ENCODE peak calls at places on chromosomes 13 and 19, in six cellular contexts. T is uterus, A is cardiac muscle cell, X is IMR-90, D is left lung, Q is fibroblast of lung. K is an unnamed sample.
A peak's percentile ranks its signal among the peaks of the same experiment; 100 is the strongest.

GRCh38 chr19:43624933-43625332 is 5.5 kb upstream of the ZNF428 start:
- DNase-seq in D (peak; percentile 83), X (peak; percentile 8), T (no peak), A (peak; percentile 62), Q (peak; percentile 41), K (peak; percentile 68)

GRCh38 chr13:111630411-111630810 is 310.0 kb downstream of the TEX29 start:
- DNase-seq in X (no peak), A (no peak), Q (no peak), T (no peak), D (no peak), K (no peak)

GRCh38 chr13:113453962-113454361 is 674 bp upstream of the ADPRHL1 start:
- DNase-seq in A (no peak), X (no peak), Q (peak; percentile 36), T (no peak), D (no peak), K (no peak)

GRCh38 chr13:61255035-61255796 is 160.4 kb downstream of the PCDH20 start:
- DNase-seq in A (peak; percentile 30), Q (peak; percentile 6), X (no peak), T (no peak), D (no peak), K (no peak)

GRCh38 chr19:57099199-57099661 is 20.6 kb upstream of the USP29 start:
- DNase-seq in D (peak; percentile 90), T (peak; percentile 76), A (peak; percentile 2), Q (peak; percentile 38), X (peak; percentile 35), K (peak; percentile 66)

GRCh38 chr13:88107486-88108044 is 436.4 kb downstream of the SLITRK5 start:
- DNase-seq in Q (no peak), A (no peak), D (no peak), X (no peak), T (no peak), K (no peak)

GRCh38 chr13:76094645-76095044 is 458.5 kb downstream of the LMO7 start:
- DNase-seq in T (no peak), A (no peak), Q (no peak), D (no peak), X (no peak), K (no peak)

GRCh38 chr19:13040232-13040915 is 45.1 kb downstream of the NFIX start:
- DNase-seq in Q (no peak), D (peak; percentile 28), X (no peak), A (no peak), T (no peak), K (no peak)

GRCh38 chr19:57310792-57311191 is 9.5 kb upstream of the ZNF543 start:
- DNase-seq in T (no peak), Q (no peak), X (no peak), D (no peak), A (no peak), K (no peak)

GRCh38 chr13:77384999-77385398 is 58.1 kb upstream of the MYCBP2 start:
- DNase-seq in T (no peak), A (no peak), Q (no peak), X (no peak), D (no peak), K (no peak)

GRCh38 chr19:54451997-54452396 is 3.0 kb downstream of the LENG8 start:
- DNase-seq in X (no peak), D (peak; percentile 77), A (no peak), Q (no peak), T (no peak), K (no peak)
- H3K36me3 ChIP-seq in X (peaks cover 61% of the 10 kb centered on the region), D (peaks cover 64% of the 10 kb centered on the region), A (peaks cover 56% of the 10 kb centered on the region), Q (peaks cover 48% of the 10 kb centered on the region), T (no peaks in the 10 kb centered on the region), K (peaks cover 12% of the 10 kb centered on the region)

DNA sequence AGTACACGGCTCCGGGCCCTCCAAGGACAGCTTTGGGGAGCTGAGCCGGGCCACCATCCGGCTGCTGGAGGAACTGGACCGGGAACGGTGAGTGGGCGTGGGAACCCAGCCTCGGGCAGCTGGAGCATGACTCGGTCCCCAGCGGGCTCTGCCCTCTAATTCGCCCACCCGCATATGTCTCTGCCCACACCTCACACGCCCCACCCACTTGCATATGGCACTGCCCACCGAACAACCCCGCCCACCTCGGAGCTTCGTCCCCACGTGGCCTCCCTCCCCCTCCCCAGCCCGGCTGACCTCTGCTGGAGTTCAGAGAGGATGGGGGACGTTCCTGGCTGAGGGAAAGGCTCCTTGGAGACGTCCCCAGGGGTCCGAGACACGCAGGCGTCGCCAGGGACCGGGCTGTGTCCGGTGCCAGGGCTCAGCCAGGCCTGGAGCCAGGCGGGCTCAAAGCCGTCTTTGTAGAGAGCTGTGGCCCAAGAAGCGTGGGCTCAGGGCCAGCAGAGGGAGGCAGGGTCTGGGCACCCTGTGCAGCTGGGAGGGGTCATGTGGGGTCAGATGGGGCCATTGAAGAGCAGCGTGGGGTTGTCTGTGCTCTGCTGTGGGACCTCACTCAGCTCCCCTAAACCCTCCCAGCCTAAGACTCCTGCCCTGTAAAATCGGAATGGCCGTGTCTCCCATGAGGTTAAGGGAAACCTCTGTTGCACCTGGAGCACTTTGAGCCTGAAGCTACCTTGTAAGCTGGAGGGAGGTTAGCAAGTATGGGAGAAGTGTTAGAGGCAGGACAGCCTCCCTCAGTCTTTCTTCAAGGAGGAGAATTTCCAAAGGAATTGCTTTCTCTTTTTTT is 3.8 kb downstream of the APC2 start:
- DNase-seq in D (peak; percentile 70), A (peak; percentile 36), T (no peak), X (no peak), Q (no peak), K (peak; percentile 61)
- TF ChIP-seq CTCF in D (no peak), A (no peak), T (no peak), X (no peak), Q (no peak), K (no peak)

GRCh38 chr19:15265214-15265613 is 33.0 kb upstream of the EPHX3 start:
- DNase-seq in T (no peak), X (no peak), A (no peak), D (peak; percentile 47), Q (no peak), K (no peak)

GRCh38 chr19:15265849-15266248 is 33.6 kb upstream of the EPHX3 start:
- DNase-seq in T (peak; percentile 95), A (no peak), D (peak; percentile 87), X (peak; percentile 98), Q (peak; percentile 99), K (peak; percentile 91)

GRCh38 chr19:15264061-15264932 is 32.0 kb upstream of the EPHX3 start:
- DNase-seq in D (peak; percentile 88), X (peak; percentile 65), Q (peak; percentile 79), A (peak; percentile 86), T (peak; percentile 82), K (peak; percentile 88)

GRCh38 chr19:15263361-15263985 is 31.2 kb upstream of the EPHX3 start:
- DNase-seq in A (no peak), Q (no peak), T (no peak), D (peak; percentile 54), X (no peak), K (no peak)

GRCh38 chr19:15264933-15265206 is 32.6 kb upstream of the EPHX3 start:
- DNase-seq in X (no peak), A (no peak), D (no peak), Q (no peak), T (no peak), K (no peak)
- H3K36me3 ChIP-seq in X (peaks cover 63% of the 10 kb centered on the region), A (peaks cover 45% of the 10 kb centered on the region), D (peaks cover 97% of the 10 kb centered on the region), Q (peaks cover 33% of the 10 kb centered on the region), T (no peaks in the 10 kb centered on the region), K (no peaks in the 10 kb centered on the region)

GRCh38 chr13:98474292-98474691 is 102.6 kb downstream of the STK24 start:
- DNase-seq in D (no peak), X (no peak), Q (no peak), A (no peak), T (no peak), K (no peak)
- TF ChIP-seq CTCF in D (no peak), X (no peak), Q (no peak), A (no peak), T (no peak), K (no peak)

GRCh38 chr19:15424692-15425272 is 6.0 kb upstream of the AKAP8L start:
- DNase-seq in T (no peak), Q (no peak), A (no peak), D (no peak), X (no peak), K (no peak)
- H3K36me3 ChIP-seq in T (no peaks in the 10 kb centered on the region), Q (peaks cover 31% of the 10 kb centered on the region), A (peaks cover 36% of the 10 kb centered on the region), D (peaks cover 79% of the 10 kb centered on the region), X (peaks cover 62% of the 10 kb centered on the region), K (peaks cover 72% of the 10 kb centered on the region)